ENCODE peak calls at places on chromosomes 6 and 20, in four cellular contexts. H, P, O and S are unnamed samples.

GRCh38 chr20:48189177-48189576 is 403.9 kb upstream of the SULF2 start:
- DNase-seq in H (no peak), P (no peak), O (peak; percentile 46), S (no peak)

GRCh38 chr20:4684837-4685413 is 36.8 kb upstream of the PRND start:
- DNase-seq in H (no peak), P (no peak), O (no peak), S (no peak)

GRCh38 chr6:166466178-166467122 is 83.7 kb upstream of the MPC1 start:
- DNase-seq in H (no peak), P (no peak), O (no peak), S (no peak)

GRCh38 chr6:109087661-109088264 is 6.9 kb downstream of the SESN1 start:
- DNase-seq in H (no peak), P (no peak), O (no peak), S (no peak)

GRCh38 chr6:41801380-41801779 is 13.9 kb downstream of the TOMM6 start:
- DNase-seq in H (no peak), P (no peak), O (peak; percentile 35), S (peak; percentile 47)

GRCh38 chr6:36925809-36926208 is 28.7 kb upstream of the PI16 start:
- DNase-seq in H (no peak), P (no peak), O (no peak), S (no peak)

GRCh38 chr20:24109008-24109407 is 120.4 kb upstream of the GGTLC1 start:
- DNase-seq in H (no peak), P (no peak), O (no peak), S (no peak)

GRCh38 chr20:45039470-45039811 is 61.5 kb downstream of the KCNS1 start:
- DNase-seq in H (no peak), P (no peak), O (peak; percentile 39), S (no peak)

GRCh38 chr6:132962936-132963579 is 148.7 kb downstream of the RPS12 start:
- DNase-seq in H (peak; percentile 14), P (peak; percentile 50), O (peak; percentile 58), S (peak; percentile 10)

GRCh38 chr6:155188707-155189496 is 74.9 kb upstream of the CLDN20 start:
- DNase-seq in H (no peak), P (no peak), O (no peak), S (no peak)

GRCh38 chr20:63697357-63697867 is 960 bp downstream of the TNFRSF6B start:
- DNase-seq in H (no peak), P (no peak), O (no peak), S (no peak)

GRCh38 chr6:36692220-36692619 is 5.4 kb upstream of the RAB44 start:
- DNase-seq in H (no peak), P (no peak), O (peak; percentile 85), S (no peak)

GRCh38 chr6:99568103-99568933 is at the start of gene CCNC:
- DNase-seq in H (peak; percentile 82), P (peak; percentile 87), O (peak; percentile 97), S (peak; percentile 86)

GRCh38 chr6:122246906-122247658 is 152.4 kb upstream of the HSF2 start:
- DNase-seq in H (no peak), P (no peak), O (no peak), S (no peak)

GRCh38 chr6:84462697-84463096 is 235.3 kb upstream of the CEP162 start:
- DNase-seq in H (no peak), P (no peak), O (no peak), S (no peak)
- H3K27ac ChIP-seq in H (no peak overlapping the region), P (no peak overlapping the region), O (no peak overlapping the region), S (no peak overlapping the region)

GRCh38 chr6:93238632-93239031 is 180.7 kb downstream of the EPHA7 start:
- DNase-seq in H (no peak), P (no peak), O (no peak), S (peak; percentile 30)
- H3K27ac ChIP-seq in H (no peak overlapping the region), P (no peak overlapping the region), O (no peak overlapping the region), S (peak overlapping the region; percentile 1)

GRCh38 chr6:138250053-138250452 is 31.8 kb upstream of the PBOV1 start:
- DNase-seq in H (no peak), P (no peak), O (no peak), S (no peak)
- H3K27ac ChIP-seq in H (no peak overlapping the region), P (no peak overlapping the region), O (no peak overlapping the region), S (peak overlapping the region; percentile 81)

DNA sequence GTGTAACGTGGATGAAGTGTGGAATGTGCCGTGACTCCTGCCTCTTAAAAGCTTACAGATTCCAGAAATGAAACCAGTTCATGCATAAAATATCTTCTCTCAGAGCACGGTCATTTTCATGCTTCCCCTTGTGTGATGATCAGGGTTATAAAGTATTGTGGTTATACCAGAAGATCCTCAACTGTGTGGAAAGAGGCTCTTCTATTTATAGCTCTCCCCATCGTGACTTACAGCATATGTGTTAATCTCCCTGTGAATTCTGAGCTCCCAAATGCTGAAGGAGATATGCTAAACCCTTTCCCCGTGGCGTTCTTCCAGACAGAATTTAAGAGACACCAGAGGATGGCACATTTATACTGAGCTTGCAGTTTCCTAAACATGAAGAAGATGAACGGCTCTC is 158.8 kb downstream of the CDH26 start:
- DNase-seq in H (no peak), P (peak; percentile 36), O (no peak), S (no peak)
- H3K27ac ChIP-seq in H (no peak overlapping the region), P (peak overlapping the region; percentile 60), O (no peak overlapping the region), S (no peak overlapping the region)